ENCODE peak calls at places on chromosomes 2 and 18, in ten cellular contexts. J is aorta; P is gastrocnemius medialis; Q is GM23248; L is sigmoid colon; K is cardiac muscle cell; T is A673; M is CD4-positive, alpha-beta memory T cell; E is stomach; I is mammary epithelial cell. C is an unnamed sample.

GRCh38 chr2:160388464-160389263 is 104.9 kb downstream of the RBMS1 start:
- DNase-seq in Q (peak; percentile 62), L (peak; percentile 77), I (no peak), T (no peak), K (no peak), J (peak; percentile 71), M (peak; percentile 41), E (peak; percentile 30), P (peak; percentile 50), C (no peak)

GRCh38 chr2:196481323-196481695 is 158.2 kb upstream of the CCDC150 start:
- DNase-seq in K (peak; percentile 48), I (peak; percentile 19), T (no peak), J (no peak), M (no peak), L (no peak), E (no peak), P (no peak), Q (peak; percentile 95), C (no peak)

GRCh38 chr2:177264209-177264538 is 353 bp downstream of the NFE2L2 start:
- DNase-seq in M (no peak), Q (peak; percentile 78), J (no peak), E (peak; percentile 36), L (peak; percentile 79), I (no peak), K (no peak), P (no peak), T (peak; percentile 45), C (no peak)

GRCh38 chr2:136008205-136008865 is 22.9 kb upstream of the DARS1 start:
- DNase-seq in Q (no peak), T (no peak), P (peak; percentile 53), K (no peak), L (peak; percentile 72), E (peak; percentile 52), M (peak; percentile 76), J (peak; percentile 84), I (no peak), C (no peak)

GRCh38 chr2:108637304-108637669 is 82.0 kb upstream of the RANBP2 start:
- DNase-seq in T (no peak), P (peak; percentile 87), E (peak; percentile 49), I (peak; percentile 86), K (peak; percentile 92), M (no peak), Q (peak; percentile 93), J (peak; percentile 79), L (no peak), C (peak; percentile 50)

GRCh38 chr18:35174093-35174731 is 66.6 kb upstream of the ZNF397 start:
- DNase-seq in I (no peak), P (no peak), K (peak; percentile 25), Q (no peak), J (no peak), M (no peak), L (no peak), E (no peak), T (no peak), C (no peak)

GRCh38 chr2:241123816-241124536 is 21.9 kb upstream of the MTERF4 start:
- DNase-seq in E (peak; percentile 87), J (no peak), L (peak; percentile 52), I (peak; percentile 78), Q (peak; percentile 18), M (peak; percentile 58), K (no peak), T (no peak), P (peak; percentile 33), C (peak; percentile 22)

GRCh38 chr2:187749804-187750431 is 195.7 kb upstream of the TFPI start:
- DNase-seq in M (no peak), L (no peak), P (no peak), E (no peak), T (no peak), I (no peak), J (no peak), Q (no peak), K (no peak), C (no peak)

GRCh38 chr18:70981400-70982140 is 692.7 kb downstream of the SOCS6 start:
- DNase-seq in Q (no peak), L (no peak), E (no peak), M (no peak), J (no peak), K (no peak), I (no peak), P (no peak), T (peak; percentile 87), C (no peak)

GRCh38 chr2:69177063-69177771 is 164.2 kb downstream of the ANTXR1 start:
- DNase-seq in P (peak; percentile 81), K (peak; percentile 99), I (peak; percentile 23), J (peak; percentile 89), T (no peak), E (peak; percentile 37), L (peak; percentile 83), M (no peak), Q (peak; percentile 95), C (peak; percentile 69)

GRCh38 chr2:151860613-151861146 is 32.5 kb upstream of the ARL5A start:
- DNase-seq in L (no peak), K (no peak), M (no peak), T (no peak), J (no peak), E (no peak), P (no peak), I (peak; percentile 56), Q (no peak), C (no peak)

GRCh38 chr18:59416818-59417217 is 57.8 kb upstream of the LMAN1 start:
- DNase-seq in P (no peak), Q (peak; percentile 30), M (no peak), K (peak; percentile 10), E (no peak), J (no peak), L (no peak), I (no peak), T (no peak), C (no peak)

DNA sequence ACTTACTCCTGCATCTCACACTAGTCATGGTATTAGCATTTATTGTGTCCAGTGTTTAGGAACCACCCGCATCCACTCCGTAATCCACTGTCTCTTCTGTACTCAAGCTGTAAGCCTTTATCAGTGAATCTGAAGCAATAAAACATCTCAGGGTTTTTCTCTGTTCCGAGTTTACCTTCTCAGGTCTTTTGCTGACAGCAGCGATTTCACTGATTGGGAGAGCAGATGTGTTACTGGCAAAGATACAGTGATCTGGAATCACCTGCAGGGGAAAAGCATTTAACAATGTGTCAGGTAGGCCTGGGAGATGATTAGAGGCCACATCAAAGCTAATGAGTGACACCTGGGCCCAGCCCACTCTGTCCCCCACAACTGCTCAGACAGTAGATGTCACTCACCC is 24.6 kb downstream of the GAREM2 start:
- DNase-seq in P (no peak), M (no peak), L (no peak), K (no peak), I (no peak), E (no peak), T (no peak), Q (no peak), J (no peak), C (no peak)
- H3K36me3 ChIP-seq in P (peaks cover 98% of the 10 kb centered on the region), M (peaks cover 82% of the 10 kb centered on the region), L (peaks cover 30% of the 10 kb centered on the region), K (peaks cover 47% of the 10 kb centered on the region), I (peaks cover 39% of the 10 kb centered on the region), E (peaks cover 100% of the 10 kb centered on the region), T (peaks cover 76% of the 10 kb centered on the region), Q (peaks cover 47% of the 10 kb centered on the region), J (peaks cover 14% of the 10 kb centered on the region), C (no peaks in the 10 kb centered on the region)

DNA sequence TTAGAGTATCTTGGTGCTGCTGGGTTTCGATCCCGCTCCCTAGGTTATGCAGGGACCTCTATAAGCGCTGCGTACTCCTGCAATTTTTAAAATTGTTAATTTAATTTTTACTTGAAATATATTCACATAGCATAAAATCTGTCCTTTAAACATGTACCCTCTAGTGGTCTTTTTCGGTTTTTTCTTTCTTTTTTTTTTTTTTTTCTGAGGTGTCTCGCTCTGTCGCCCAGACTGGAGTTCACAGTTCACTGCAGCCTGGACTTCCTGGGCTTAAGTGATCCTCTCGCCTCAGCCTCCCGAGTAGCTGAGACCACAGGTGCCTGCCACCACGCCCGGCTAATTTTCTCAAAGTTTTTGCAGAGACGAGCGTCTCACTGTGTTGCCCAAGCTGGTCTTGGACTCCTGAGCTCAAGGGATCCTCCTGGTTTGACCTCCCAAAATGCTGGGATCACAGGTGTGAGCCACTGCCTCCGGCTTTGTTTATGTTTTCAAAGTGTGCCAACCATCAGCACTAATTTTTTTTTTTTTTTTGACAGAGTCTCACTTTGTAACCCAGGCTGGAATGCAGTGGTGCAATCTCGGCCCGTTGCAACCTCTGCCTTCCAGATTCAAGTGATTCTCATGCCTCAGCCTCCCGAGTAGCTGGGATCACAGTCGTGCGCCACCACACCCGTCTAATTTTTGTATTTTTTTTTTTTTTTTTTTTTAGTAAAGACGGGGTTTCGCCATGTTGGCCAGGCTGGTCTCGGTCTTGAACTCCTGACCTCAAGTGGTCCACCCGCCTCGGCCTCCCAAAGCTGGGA is 585 bp upstream of the MOB1A start:
- DNase-seq in J (peak; percentile 50), T (no peak), I (no peak), Q (no peak), E (no peak), M (no peak), K (peak; percentile 13), L (no peak), P (no peak), C (peak; percentile 39)
- H3K4me3 ChIP-seq in J (peak overlapping the region; percentile 3), T (peak overlapping the region; percentile 90), I (peak overlapping the region; percentile 55), Q (peak overlapping the region; percentile 89), E (peak overlapping the region; percentile 84), M (no peak overlapping the region), K (peak overlapping the region; percentile 92), L (peak overlapping the region; percentile 71), P (peak overlapping the region; percentile 89), C (peak overlapping the region; percentile 96)

GRCh38 chr2:98578231-98578630 is 30.1 kb downstream of the COA5 start:
- DNase-seq in T (no peak), E (no peak), I (no peak), J (no peak), Q (no peak), M (no peak), L (no peak), K (no peak), P (no peak), C (no peak)
- H3K36me3 ChIP-seq in T (peaks cover 3% of the 10 kb centered on the region), E (peaks cover 95% of the 10 kb centered on the region), I (no peaks in the 10 kb centered on the region), J (peaks cover 8% of the 10 kb centered on the region), Q (no peaks in the 10 kb centered on the region), M (peaks cover 86% of the 10 kb centered on the region), L (peaks cover 7% of the 10 kb centered on the region), K (peaks cover 6% of the 10 kb centered on the region), P (peaks cover 29% of the 10 kb centered on the region), C (no peaks in the 10 kb centered on the region)

GRCh38 chr2:18479901-18480369 is 80.5 kb downstream of the RDH14 start:
- DNase-seq in T (no peak), K (peak; percentile 52), J (no peak), P (peak; percentile 74), L (peak; percentile 84), Q (peak; percentile 49), E (no peak), M (no peak), I (no peak), C (no peak)

GRCh38 chr2:18474690-18475089 is 85.8 kb downstream of the RDH14 start:
- DNase-seq in L (no peak), M (no peak), I (no peak), Q (no peak), P (no peak), J (no peak), E (no peak), K (peak; percentile 51), T (no peak), C (no peak)

GRCh38 chr2:18476484-18476883 is 84.0 kb downstream of the RDH14 start:
- DNase-seq in I (no peak), L (no peak), E (no peak), M (no peak), P (no peak), J (no peak), T (no peak), Q (no peak), K (no peak), C (no peak)

GRCh38 chr2:18475884-18476283 is 84.6 kb downstream of the RDH14 start:
- DNase-seq in Q (peak; percentile 44), T (no peak), I (no peak), J (no peak), L (no peak), M (no peak), E (no peak), K (no peak), P (no peak), C (no peak)

GRCh38 chr2:18477333-18477732 is 83.1 kb downstream of the RDH14 start:
- DNase-seq in E (no peak), I (no peak), Q (no peak), P (no peak), J (no peak), L (no peak), K (no peak), M (no peak), T (no peak), C (no peak)
- H3K4me3 ChIP-seq in E (no peak overlapping the region), I (no peak overlapping the region), Q (no peak overlapping the region), P (no peak overlapping the region), J (no peak overlapping the region), L (no peak overlapping the region), K (no peak overlapping the region), M (no peak overlapping the region), T (no peak overlapping the region), C (no peak overlapping the region)

C was measured in ovary.